ENCODE peak calls at places on chromosomes 4 and X, in seven cellular contexts. X is cardiac muscle cell, Q is DND-41, J is B cell, G is HCT116, K is lower lobe of right lung, A is osteocyte. D is an unnamed sample.
A peak's percentile ranks its signal among the peaks of the same experiment; 100 is the strongest.

GRCh38 chr4:3791910-3792542 is 25.8 kb downstream of the ADRA2C start:
- DNase-seq in K (peak; percentile 55), J (no peak), Q (peak; percentile 66), X (peak; percentile 91), G (no peak), A (no peak), D (no peak)

GRCh38 chrX:43283187-43283586 is 372.9 kb upstream of the MAOA start:
- DNase-seq in J (no peak), X (no peak), A (no peak), G (no peak), K (no peak), Q (no peak), D (no peak)

GRCh38 chr4:187612211-187612780 is 383.3 kb upstream of the ZFP42 start:
- DNase-seq in A (no peak), Q (no peak), J (no peak), K (no peak), X (no peak), G (no peak), D (no peak)

GRCh38 chrX:45485682-45486081 is 285.0 kb upstream of the DIPK2B start:
- DNase-seq in X (no peak), A (no peak), G (no peak), K (no peak), Q (no peak), J (no peak), D (no peak)

GRCh38 chr4:9923195-9923812 is 98.0 kb downstream of the SLC2A9 start:
- DNase-seq in X (no peak), G (no peak), K (no peak), Q (no peak), A (no peak), J (no peak), D (no peak)

GRCh38 chr4:175325230-175325629 is 407.1 kb downstream of the ADAM29 start:
- DNase-seq in G (no peak), Q (no peak), J (no peak), X (no peak), K (no peak), A (no peak), D (no peak)

GRCh38 chrX:11100281-11101035 is 10.7 kb upstream of the HCCS start:
- DNase-seq in A (no peak), G (no peak), J (no peak), Q (no peak), K (no peak), X (peak; percentile 70), D (no peak)

GRCh38 chr4:3036131-3036952 is 38.0 kb downstream of the HTT-AS start:
- DNase-seq in G (no peak), Q (no peak), A (no peak), X (no peak), K (no peak), J (no peak), D (no peak)

GRCh38 chr4:186144596-186145569 is 40.4 kb downstream of the FAM149A start:
- DNase-seq in Q (no peak), G (no peak), X (peak; percentile 87), A (no peak), J (no peak), K (peak; percentile 61), D (peak; percentile 69)

GRCh38 chrX:49879656-49880277 is 483 bp downstream of the USP27X start:
- DNase-seq in K (no peak), A (no peak), Q (no peak), J (no peak), X (peak; percentile 32), G (no peak), D (no peak)

GRCh38 chrX:64570204-64570603 is 175.0 kb upstream of the MTMR8 start:
- DNase-seq in K (no peak), G (no peak), A (no peak), J (no peak), X (peak; percentile 11), Q (no peak), D (no peak)
- TF ChIP-seq CTCF in K (no peak), G (peak; percentile 16), A (no peak), J (no peak), X (no peak), Q (peak; percentile 67), D (no peak)

GRCh38 chrX:30027636-30028035 is 187.7 kb upstream of the MAGEB2 start:
- DNase-seq in J (no peak), G (no peak), A (no peak), Q (no peak), K (no peak), X (no peak), D (no peak)

GRCh38 chrX:30023451-30023850 is 191.9 kb upstream of the MAGEB2 start:
- DNase-seq in Q (no peak), A (no peak), J (no peak), G (no peak), K (no peak), X (no peak), D (no peak)
- TF ChIP-seq CTCF in Q (no peak), A (no peak), J (no peak), G (no peak), K (no peak), X (no peak), D (no peak)

GRCh38 chr4:108152980-108153379 is 15.8 kb downstream of the LEF1 start:
- DNase-seq in Q (no peak), K (no peak), A (no peak), J (no peak), X (no peak), G (no peak), D (no peak)

GRCh38 chr4:108157655-108158054 is 11.1 kb downstream of the LEF1 start:
- DNase-seq in K (no peak), A (no peak), Q (no peak), J (no peak), X (no peak), G (no peak), D (no peak)

GRCh38 chr4:108156391-108156790 is 12.3 kb downstream of the LEF1 start:
- DNase-seq in G (no peak), K (no peak), J (no peak), Q (no peak), X (no peak), A (no peak), D (no peak)

GRCh38 chr4:108159845-108160244 is 8.9 kb downstream of the LEF1 start:
- DNase-seq in G (no peak), X (no peak), J (no peak), Q (peak; percentile 65), K (no peak), A (no peak), D (no peak)

DNA sequence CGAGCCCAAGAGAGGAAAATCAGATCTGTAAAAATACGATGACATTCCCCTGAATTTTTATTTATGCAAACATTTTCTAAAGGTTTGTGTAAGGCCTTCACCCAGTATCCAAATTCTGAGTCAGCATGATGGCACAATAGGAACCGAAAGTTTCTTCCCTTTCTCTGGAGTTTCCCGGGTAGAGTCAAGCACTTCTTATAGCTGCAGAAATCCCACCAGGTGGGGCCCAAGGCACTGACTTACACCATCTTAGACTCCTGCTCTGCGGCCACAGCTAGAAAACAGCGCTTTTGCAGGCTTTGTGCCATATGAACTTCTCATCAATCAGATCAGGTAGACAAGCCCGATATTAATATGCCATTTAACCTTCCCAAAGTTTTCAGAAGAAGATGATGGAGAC is 13.4 kb downstream of the LEF1 start:
- DNase-seq in X (peak; percentile 62), Q (no peak), J (no peak), G (no peak), K (no peak), A (no peak), D (no peak)
- TF ChIP-seq CTCF in X (no peak), Q (peak; percentile 43), J (no peak), G (no peak), K (no peak), A (peak; percentile 34), D (no peak)

DNA sequence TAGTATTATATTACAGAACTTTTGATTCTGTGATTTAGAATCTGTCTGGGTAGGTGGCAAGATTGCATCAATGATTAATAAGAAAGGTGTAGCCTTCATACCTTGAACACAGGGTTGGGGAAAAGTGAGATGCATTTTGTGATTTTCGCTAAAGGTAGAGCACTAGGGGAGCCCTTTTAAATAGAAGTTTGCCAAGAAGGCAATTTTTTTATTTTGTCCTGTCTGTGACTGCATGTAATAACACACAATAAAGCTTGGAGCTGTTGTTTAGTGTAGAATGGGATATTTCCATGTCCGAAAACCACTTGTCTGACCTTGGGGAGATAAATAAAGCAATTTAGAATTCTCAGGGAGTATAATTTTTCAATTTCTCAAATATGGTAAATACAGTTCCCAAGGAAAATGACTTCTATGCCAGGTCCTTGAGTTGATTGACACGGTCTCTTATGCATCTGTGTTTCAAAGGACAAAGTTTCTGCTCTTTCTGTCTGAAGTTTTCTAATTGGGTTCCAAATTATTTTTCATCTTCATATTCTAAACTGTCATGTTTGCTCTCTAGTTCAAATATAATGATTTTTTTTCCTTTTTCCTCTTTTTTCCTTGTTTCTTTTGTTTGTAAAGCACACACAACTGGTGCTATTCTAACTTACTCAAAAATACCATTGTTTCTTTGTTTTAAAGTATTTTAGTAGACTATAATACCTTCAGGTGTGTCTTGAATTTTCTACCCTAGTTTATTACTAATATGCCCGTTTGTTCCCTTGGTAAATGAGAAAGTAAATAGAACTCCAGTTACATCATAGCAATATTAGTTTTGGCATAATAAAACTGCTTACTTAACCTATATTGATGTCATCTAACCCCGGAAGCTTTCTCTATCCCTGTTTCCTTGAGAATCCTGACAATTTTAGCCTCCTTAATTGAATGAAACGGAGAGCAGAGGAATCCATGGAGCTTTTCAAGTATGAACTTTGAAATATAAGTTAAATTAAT is 87.8 kb upstream of the BMPR1B start:
- DNase-seq in X (no peak), J (no peak), G (no peak), Q (no peak), K (no peak), A (no peak), D (no peak)
- TF ChIP-seq CTCF in X (no peak), J (no peak), G (no peak), Q (no peak), K (no peak), A (no peak), D (no peak)

DNA sequence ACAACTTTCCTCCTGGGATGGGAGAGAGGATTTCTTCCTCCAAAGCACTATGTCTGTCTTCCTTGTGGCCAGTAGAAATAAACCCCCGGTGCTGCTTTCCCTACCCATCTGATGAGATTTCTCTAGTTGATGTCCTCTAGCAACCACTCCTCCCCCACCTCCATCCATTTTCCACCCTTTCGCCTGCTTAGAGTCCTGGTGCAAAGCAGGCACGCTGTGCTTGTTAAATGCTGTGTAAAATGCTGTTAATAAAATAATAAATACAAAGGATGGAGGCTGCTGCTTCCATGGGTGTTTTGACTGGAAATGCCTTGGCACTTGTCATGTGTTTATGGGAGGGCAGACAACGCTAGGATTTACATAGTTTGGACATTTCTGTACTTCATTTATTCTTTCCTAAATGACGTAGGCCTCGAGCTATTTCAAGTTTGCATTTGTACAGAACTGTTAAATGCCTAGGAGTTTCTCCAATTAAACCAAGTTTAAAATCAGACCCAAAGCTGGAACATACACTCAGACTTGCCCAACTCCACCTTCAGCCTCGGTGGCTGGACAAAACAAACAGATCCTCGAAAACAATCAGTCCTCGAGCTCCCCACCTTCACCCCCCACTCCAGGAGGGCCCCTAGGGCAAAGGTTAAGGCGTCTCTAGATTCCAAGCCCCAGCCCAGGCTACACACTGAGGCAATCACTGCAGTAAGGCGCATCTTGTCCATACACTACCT is 10.0 kb downstream of the BCOR start:
- DNase-seq in J (no peak), Q (no peak), X (no peak), G (no peak), A (no peak), K (no peak), D (no peak)
- TF ChIP-seq CTCF in J (no peak), Q (no peak), X (no peak), G (no peak), A (no peak), K (no peak), D (no peak)

D was measured in GM20000.